ENCODE peak calls at places on chromosome 18, in seven cellular contexts. F is K562, J is tibial nerve, D is transverse colon, O is stomach, B is ovary, Y is A549. R is an unnamed sample.

GRCh38 chr18:37564796-37565137 is 831 bp downstream of the CELF4 start:
- DNase-seq in F (peak; percentile 41), J (no peak), D (peak; percentile 14), O (peak; percentile 42), B (peak; percentile 78), Y (peak; percentile 21), R (peak; percentile 70)

GRCh38 chr18:54647176-54647575 is 56.1 kb downstream of the DYNAP start:
- DNase-seq in F (peak; percentile 30), J (no peak), D (peak; percentile 22), O (no peak), B (no peak), Y (peak; percentile 48), R (no peak)

GRCh38 chr18:42086288-42086687 is 131.3 kb downstream of the PIK3C3 start:
- DNase-seq in F (no peak), J (no peak), D (no peak), O (no peak), B (no peak), Y (no peak), R (no peak)

GRCh38 chr18:42275138-42275535 is 320.1 kb downstream of the PIK3C3 start:
- DNase-seq in F (no peak), J (no peak), D (no peak), O (no peak), B (no peak), Y (no peak), R (no peak)

GRCh38 chr18:59697236-59697932 is at the start of gene CCBE1:
- DNase-seq in F (peak; percentile 34), J (peak; percentile 28), D (peak; percentile 72), O (peak; percentile 79), B (peak; percentile 89), Y (peak; percentile 67), R (peak; percentile 85)

GRCh38 chr18:35045121-35045520 is 3.9 kb downstream of the MAPRE2 start:
- DNase-seq in F (no peak), J (no peak), D (no peak), O (no peak), B (no peak), Y (no peak), R (no peak)

GRCh38 chr18:11309172-11309571 is 159.8 kb upstream of the PIEZO2 start:
- DNase-seq in F (peak; percentile 8), J (no peak), D (no peak), O (no peak), B (no peak), Y (peak; percentile 42), R (no peak)

GRCh38 chr18:22841840-22842239 is 91.3 kb upstream of the RBBP8 start:
- DNase-seq in F (no peak), J (no peak), D (no peak), O (no peak), B (no peak), Y (no peak), R (no peak)

GRCh38 chr18:48777026-48777736 is 173.6 kb downstream of the SMAD7 start:
- DNase-seq in F (peak; percentile 64), J (no peak), D (peak; percentile 74), O (peak; percentile 71), B (peak; percentile 73), Y (peak; percentile 42), R (peak; percentile 77)

GRCh38 chr18:56158676-56159075 is 479.7 kb downstream of the TXNL1 start:
- DNase-seq in F (no peak), J (no peak), D (no peak), O (no peak), B (no peak), Y (no peak), R (no peak)

GRCh38 chr18:2971741-2972552 is 41.0 kb downstream of the LPIN2 start:
- DNase-seq in F (no peak), J (no peak), D (peak; percentile 59), O (peak; percentile 51), B (no peak), Y (no peak), R (peak; percentile 69)

GRCh38 chr18:5295231-5295920 is at the start of gene ZBTB14:
- DNase-seq in F (peak; percentile 82), J (peak; percentile 20), D (peak; percentile 74), O (peak; percentile 78), B (peak; percentile 74), Y (peak; percentile 31), R (peak; percentile 79)

GRCh38 chr18:62732631-62733030 is 17.3 kb downstream of the PHLPP1 start:
- DNase-seq in F (no peak), J (no peak), D (no peak), O (no peak), B (no peak), Y (no peak), R (no peak)
- TF ChIP-seq POLR2A in F (no peak), J (no peak), D (no peak), O (no peak), B (no peak), Y (no peak), R (no peak)

DNA sequence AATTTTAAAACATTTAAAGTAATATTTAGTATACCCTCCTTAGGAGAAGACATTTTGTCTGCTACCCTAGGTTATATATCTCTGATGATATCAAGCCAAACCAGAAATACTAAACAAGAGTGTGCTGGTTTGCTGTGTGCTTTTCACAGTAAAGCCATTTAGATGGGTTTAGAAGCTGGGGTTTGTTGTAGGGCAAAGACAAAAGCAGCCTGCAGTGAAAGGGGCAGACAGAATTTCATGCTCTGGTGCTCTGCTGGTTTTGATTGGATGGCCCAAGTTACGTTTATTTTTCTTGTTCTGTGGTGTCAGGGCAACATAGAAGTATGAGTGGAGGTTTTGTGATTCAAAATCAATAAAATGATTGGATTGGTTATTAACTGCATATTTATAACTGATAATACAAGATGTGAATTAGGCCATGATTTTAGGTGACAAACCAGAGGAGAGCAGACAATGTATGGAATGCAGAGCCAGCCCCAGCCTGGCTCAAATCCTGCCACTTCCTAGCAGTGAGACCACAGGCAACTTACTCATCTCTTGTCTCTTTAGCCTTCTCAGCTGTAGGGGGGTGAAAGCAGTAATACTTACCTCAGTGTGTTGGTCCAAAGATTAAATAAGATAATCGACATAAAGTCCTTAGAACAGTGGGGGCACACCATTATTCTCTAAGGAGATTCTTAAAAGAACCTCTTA is 30.9 kb upstream of the IER3IP1 start:
- DNase-seq in F (no peak), J (no peak), D (no peak), O (no peak), B (no peak), Y (no peak), R (no peak)
- TF ChIP-seq EP300 in F (no peak), J (no peak), D (no peak), O (no peak), B (no peak), Y (no peak), R (no peak)

GRCh38 chr18:29378739-29379138 is 1201.8 kb upstream of the CDH2 start:
- DNase-seq in F (no peak), J (no peak), D (no peak), O (no peak), B (no peak), Y (no peak), R (no peak)
- H3K27ac ChIP-seq in F (no peak overlapping the region), J (no peak overlapping the region), D (no peak overlapping the region), O (no peak overlapping the region), B (no peak overlapping the region), Y (no peak overlapping the region), R (no peak overlapping the region)

GRCh38 chr18:74595425-74595824 is 2.2 kb upstream of the ZNF407 start:
- DNase-seq in F (no peak), J (no peak), D (no peak), O (no peak), B (no peak), Y (no peak), R (no peak)

GRCh38 chr18:74596959-74597661 is 560 bp upstream of the ZNF407 start:
- DNase-seq in F (peak; percentile 68), J (peak; percentile 46), D (peak; percentile 76), O (peak; percentile 68), B (peak; percentile 78), Y (peak; percentile 72), R (peak; percentile 87)

GRCh38 chr18:74598350-74599001 is 806 bp downstream of the ZNF407 start:
- DNase-seq in F (peak; percentile 55), J (no peak), D (peak; percentile 60), O (peak; percentile 37), B (no peak), Y (peak; percentile 51), R (peak; percentile 80)

DNA sequence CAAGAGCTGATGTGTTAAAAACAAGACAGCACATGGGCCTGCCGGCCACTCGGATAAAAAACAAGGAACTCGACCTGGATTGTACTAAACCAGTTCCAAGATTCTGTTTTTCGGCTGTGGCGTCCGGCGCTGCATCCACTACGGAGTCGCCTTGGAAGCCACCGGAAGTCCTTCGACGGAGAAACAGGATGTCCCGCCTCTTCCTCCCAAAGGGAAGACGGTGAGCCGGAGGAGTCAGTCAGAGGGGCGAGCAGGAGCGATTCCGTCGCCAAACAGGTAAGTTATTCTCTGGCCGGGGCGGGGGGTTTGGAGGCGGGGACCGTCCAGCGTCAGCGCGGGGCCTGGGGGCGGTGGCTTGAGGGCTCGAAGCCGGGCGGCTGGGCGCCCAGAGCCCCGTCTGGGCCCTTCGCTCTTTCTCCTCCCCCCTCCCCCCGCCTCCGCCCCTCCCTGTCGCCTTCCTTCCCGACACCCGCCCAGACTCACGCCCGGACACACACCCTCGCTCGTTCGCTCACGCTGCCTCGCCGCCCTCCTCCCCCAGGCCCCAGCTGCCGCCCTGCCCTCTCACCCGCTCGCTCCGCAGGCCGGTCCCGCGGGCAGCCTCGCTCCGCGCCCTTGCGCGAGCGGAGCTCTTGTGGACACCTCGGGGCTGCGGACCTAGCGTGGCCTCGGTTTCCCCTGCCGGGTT is at the start of gene ZNF407:
- DNase-seq in F (peak; percentile 89), J (peak; percentile 73), D (peak; percentile 90), O (peak; percentile 87), B (peak; percentile 88), Y (peak; percentile 92), R (peak; percentile 93)
- TF ChIP-seq POLR2A in F (peak; percentile 73), J (no peak), D (peak; percentile 69), O (no peak), B (peak; percentile 43), Y (no peak), R (peak; percentile 21)